ENCODE peak calls at places on chromosomes 1 and 21, in six cellular contexts. O, Z, G, W, Y and J are unnamed samples.

GRCh38 chr1:230282157-230282556 is 144.0 kb downstream of the PGBD5 start:
- DNase-seq in O (no peak), Z (peak), G (no peak), W (no peak), Y (no peak), J (no peak)

GRCh38 chr1:206972725-206973124 is 2.5 kb upstream of the FCAMR start:
- DNase-seq in O (no peak), Z (no peak), G (no peak), W (no peak), Y (no peak), J (no peak)

GRCh38 chr1:43382027-43382771 is 7.4 kb downstream of the MED8 start:
- DNase-seq in O (no peak), Z (no peak), G (no peak), W (no peak), Y (no peak), J (no peak)

GRCh38 chr1:21289700-21290545 is at the start of gene ECE1:
- DNase-seq in O (peak), Z (peak), G (peak), W (peak), Y (peak), J (peak)

GRCh38 chr21:22536511-22536910 is 1538.3 kb downstream of the NCAM2 start:
- DNase-seq in O (peak), Z (no peak), G (no peak), W (no peak), Y (no peak), J (no peak)

GRCh38 chr1:31750858-31751638 is 13.1 kb downstream of the ADGRB2 start:
- DNase-seq in O (no peak), Z (no peak), G (peak), W (peak), Y (peak), J (peak)

GRCh38 chr1:47409311-47410085 is 6.6 kb upstream of the FOXE3 start:
- DNase-seq in O (peak), Z (no peak), G (no peak), W (no peak), Y (peak), J (no peak)

GRCh38 chr1:214581785-214582184 is 21.2 kb upstream of the CENPF start:
- DNase-seq in O (peak), Z (no peak), G (no peak), W (no peak), Y (peak), J (no peak)

GRCh38 chr1:165580931-165581871 is 37.4 kb downstream of the LRRC52 start:
- DNase-seq in O (peak), Z (no peak), G (no peak), W (no peak), Y (peak), J (no peak)

GRCh38 chr1:67773462-67773861 is 59.8 kb downstream of the GNG12 start:
- DNase-seq in O (no peak), Z (no peak), G (no peak), W (no peak), Y (peak), J (no peak)

GRCh38 chr1:76819976-76820375 is 47.3 kb upstream of the ST6GALNAC5 start:
- DNase-seq in O (no peak), Z (no peak), G (no peak), W (no peak), Y (no peak), J (no peak)

GRCh38 chr1:27300341-27301051 is 21.5 kb upstream of the TMEM222 start:
- DNase-seq in O (peak), Z (peak), G (peak), W (peak), Y (peak), J (peak)

GRCh38 chr1:28602536-28603439 is 10.7 kb downstream of the RAB42 start:
- DNase-seq in O (peak), Z (peak), G (no peak), W (peak), Y (peak), J (no peak)

GRCh38 chr1:183590225-183591191 is at the start of gene NCF2:
- DNase-seq in O (peak), Z (no peak), G (no peak), W (peak), Y (peak), J (no peak)

GRCh38 chr1:54177726-54178125 is 22.1 kb downstream of the CYB5RL start:
- DNase-seq in O (no peak), Z (no peak), G (no peak), W (no peak), Y (no peak), J (no peak)

GRCh38 chr1:65359888-65360287 is 50.5 kb downstream of the DNAJC6 start:
- DNase-seq in O (no peak), Z (no peak), G (no peak), W (no peak), Y (no peak), J (no peak)

GRCh38 chr1:245512181-245512888 is 357.6 kb downstream of the KIF26B start:
- DNase-seq in O (no peak), Z (no peak), G (no peak), W (no peak), Y (no peak), J (no peak)

GRCh38 chr1:182952677-182953444 is at the start of gene SHCBP1L:
- DNase-seq in O (no peak), Z (no peak), G (no peak), W (no peak), Y (no peak), J (no peak)

GRCh38 chr21:26782349-26782748 is 62.9 kb downstream of the ADAMTS1 start:
- DNase-seq in O (no peak), Z (no peak), G (no peak), W (no peak), Y (no peak), J (no peak)

GRCh38 chr1:27598902-27599528 is 4.9 kb downstream of the AHDC1 start:
- DNase-seq in O (peak), Z (peak), G (no peak), W (peak), Y (peak), J (no peak)